ENCODE peak calls at places on chromosomes 16 and 17, in nine cellular contexts. S is PC-9; J is AG10803; H is nephron progenitor cell; V is pancreas; B is activated T-cell treated with anti-CD3 and anti-CD28 coated beads, Interleukin-2, amount 50 U/mL, for 24 hours; K is K562; T is hippocampal formation; Z is RPMI8226. U is an unnamed sample.

GRCh38 chr16:6684076-6684673 is 648.5 kb upstream of the RBFOX1 start:
- DNase-seq in V (no peak), K (peak; percentile 21), H (peak; percentile 47), J (no peak), S (peak; percentile 26), B (no peak), T (peak; percentile 14), Z (peak; percentile 52), U (peak; percentile 54)

GRCh38 chr17:71247455-71248015 is 873.3 kb upstream of the SOX9 start:
- DNase-seq in S (no peak), B (no peak), K (no peak), V (no peak), H (no peak), Z (no peak), J (peak; percentile 60), T (no peak), U (no peak)

GRCh38 chr17:51869387-51869786 is 289.1 kb downstream of the CA10 start:
- DNase-seq in T (no peak), H (peak; percentile 69), K (no peak), J (no peak), B (no peak), V (no peak), S (no peak), Z (peak; percentile 48), U (peak; percentile 58)

GRCh38 chr17:80790021-80790765 is 201.4 kb upstream of the CHMP6 start:
- DNase-seq in B (peak; percentile 54), H (no peak), Z (no peak), K (no peak), S (no peak), J (no peak), V (no peak), T (no peak), U (no peak)

GRCh38 chr17:8480011-8480976 is 44.6 kb downstream of the NDEL1 start:
- DNase-seq in S (no peak), B (no peak), J (no peak), H (no peak), V (no peak), T (no peak), K (no peak), Z (no peak), U (no peak)

GRCh38 chr17:61168506-61168905 is 231.1 kb upstream of the TBX2 start:
- DNase-seq in V (no peak), H (no peak), Z (no peak), S (no peak), T (no peak), B (no peak), K (no peak), J (no peak), U (no peak)

GRCh38 chr17:55730808-55731207 is 8.1 kb upstream of the TMEM100 start:
- DNase-seq in V (no peak), J (no peak), T (no peak), H (no peak), S (no peak), K (no peak), B (no peak), Z (no peak), U (no peak)

GRCh38 chr16:15404792-15405191 is 9.2 kb downstream of the MPV17L start:
- DNase-seq in S (no peak), K (no peak), J (no peak), Z (peak; percentile 10), H (no peak), T (no peak), V (no peak), B (no peak), U (no peak)

GRCh38 chr17:7932483-7932891 is 481 bp downstream of the CNTROB start:
- DNase-seq in B (no peak), J (peak; percentile 22), K (no peak), S (no peak), V (no peak), Z (peak; percentile 11), T (no peak), H (peak; percentile 19), U (peak; percentile 79)

GRCh38 chr17:80852476-80853015 is 139.1 kb upstream of the CHMP6 start:
- DNase-seq in K (no peak), T (no peak), S (no peak), H (no peak), J (no peak), Z (no peak), V (no peak), B (no peak), U (no peak)

GRCh38 chr16:81752225-81752875 is 26.7 kb upstream of the PLCG2 start:
- DNase-seq in Z (peak; percentile 91), T (peak; percentile 54), J (peak; percentile 22), K (peak; percentile 59), V (no peak), B (no peak), H (no peak), S (peak; percentile 29), U (peak; percentile 99)

GRCh38 chr17:79379700-79380099 is 231.2 kb downstream of the RBFOX3 start:
- DNase-seq in S (no peak), Z (no peak), V (no peak), J (no peak), T (no peak), H (no peak), B (no peak), K (no peak), U (no peak)

GRCh38 chr16:21190599-21190998 is 20.8 kb downstream of the ZP2 start:
- DNase-seq in K (no peak), J (peak; percentile 91), Z (no peak), S (no peak), H (no peak), T (no peak), V (no peak), B (no peak), U (no peak)

GRCh38 chr16:86854058-86854621 is 275.8 kb downstream of the FOXL1 start:
- DNase-seq in H (no peak), S (no peak), K (no peak), J (peak; percentile 97), V (no peak), T (no peak), Z (no peak), B (no peak), U (no peak)

GRCh38 chr16:11198375-11198774 is 57.6 kb downstream of the SOCS1 start:
- DNase-seq in K (no peak), J (no peak), V (no peak), H (no peak), Z (no peak), T (no peak), B (no peak), S (no peak), U (no peak)

GRCh38 chr16:27365142-27366089 is 36.6 kb upstream of the IL21R start:
- DNase-seq in B (no peak), J (peak; percentile 9), S (peak; percentile 61), T (no peak), H (no peak), V (no peak), K (no peak), Z (no peak), U (no peak)

GRCh38 chr17:76354317-76354729 is 607 bp upstream of the PRPSAP1 start:
- DNase-seq in Z (no peak), B (no peak), V (no peak), T (no peak), S (no peak), H (no peak), K (no peak), J (no peak), U (no peak)

GRCh38 chr16:11759163-11759834 is 16.6 kb upstream of the TXNDC11 start:
- DNase-seq in S (no peak), J (no peak), V (no peak), H (no peak), K (no peak), B (no peak), T (no peak), Z (no peak), U (no peak)

GRCh38 chr16:12511708-12512107 is 292.0 kb downstream of the CPPED1 start:
- DNase-seq in B (no peak), Z (no peak), V (no peak), S (no peak), K (no peak), H (no peak), J (no peak), T (no peak), U (no peak)

GRCh38 chr16:88454315-88455057 is 1.4 kb downstream of the ZFPM1 start:
- DNase-seq in H (peak; percentile 35), K (no peak), T (no peak), B (peak; percentile 77), J (no peak), Z (peak; percentile 74), S (peak; percentile 54), V (peak; percentile 65), U (no peak)

GRCh38 chr17:78428842-78429617 is 50.6 kb downstream of the PGS1 start:
- DNase-seq in V (no peak), J (no peak), H (no peak), Z (no peak), K (no peak), B (no peak), T (no peak), S (no peak), U (no peak)

GRCh38 chr17:75587718-75588545 is at the start of gene MYO15B:
- DNase-seq in K (peak; percentile 43), V (no peak), S (no peak), J (no peak), H (peak; percentile 75), B (peak; percentile 80), Z (no peak), T (peak; percentile 65), U (no peak)

GRCh38 chr16:86665319-86665675 is 86.9 kb downstream of the FOXL1 start:
- DNase-seq in H (no peak), S (no peak), V (no peak), Z (no peak), B (no peak), T (no peak), J (peak; percentile 87), K (no peak), U (no peak)

GRCh38 chr16:50313596-50314483 is 47.5 kb downstream of the ADCY7 start:
- DNase-seq in H (no peak), Z (no peak), V (no peak), K (no peak), T (peak; percentile 24), B (peak; percentile 63), S (peak; percentile 16), J (peak; percentile 83), U (no peak)

GRCh38 chr17:38693700-38694329 is 11.3 kb upstream of the MLLT6 start:
- DNase-seq in T (peak; percentile 33), S (no peak), Z (no peak), J (peak; percentile 80), K (no peak), B (no peak), V (peak; percentile 64), H (no peak), U (no peak)

GRCh38 chr17:68706351-68706750 is 105.2 kb upstream of the FAM20A start:
- DNase-seq in J (peak; percentile 61), K (no peak), B (no peak), T (no peak), Z (no peak), S (no peak), V (no peak), H (no peak), U (no peak)

GRCh38 chr16:87278191-87279093 is 38.8 kb downstream of the C16orf95 start:
- DNase-seq in T (peak; percentile 58), K (peak; percentile 78), Z (peak; percentile 54), B (peak; percentile 58), S (peak; percentile 79), V (peak; percentile 77), J (peak; percentile 80), H (peak; percentile 87), U (peak; percentile 51)

GRCh38 chr17:43888548-43888947 is 18.8 kb downstream of the MPP2 start:
- DNase-seq in K (no peak), H (no peak), V (no peak), T (no peak), B (no peak), S (no peak), Z (no peak), J (no peak), U (no peak)

GRCh38 chr16:19874026-19874425 is 10.6 kb downstream of the GPRC5B start:
- DNase-seq in V (no peak), J (no peak), H (no peak), K (no peak), S (no peak), T (no peak), Z (peak; percentile 25), B (no peak), U (no peak)

GRCh38 chr17:4477286-4477791 is 21.3 kb upstream of the SPNS2 start:
- DNase-seq in V (no peak), J (no peak), H (no peak), T (no peak), K (no peak), B (no peak), S (peak; percentile 73), Z (no peak), U (no peak)

GRCh38 chr17:75950850-75951554 is 10.2 kb upstream of the FBF1 start:
- DNase-seq in S (no peak), V (no peak), B (no peak), Z (no peak), T (no peak), J (peak; percentile 31), H (no peak), K (no peak), U (peak; percentile 92)

U was measured in OCI-M1.